ENCODE peak calls at places on chromosomes 6 and 20, in five cellular contexts. M is Right ventricle myocardium superior, A is GDM1, K is body of pancreas, P is EH. L is an unnamed sample.

GRCh38 chr20:14488756-14489479 is 151.5 kb upstream of the FLRT3 start:
- DNase-seq in P (no peak), K (no peak), A (no peak), M (no peak), L (no peak)

GRCh38 chr6:110036408-110037302 is 58.5 kb downstream of the GPR6 start:
- DNase-seq in P (no peak), M (no peak), K (no peak), A (no peak), L (no peak)

GRCh38 chr20:44419131-44419844 is 56.4 kb upstream of the TTPAL start:
- DNase-seq in A (no peak), M (no peak), K (peak), P (no peak), L (no peak)

GRCh38 chr20:62364911-62365736 is 2.0 kb downstream of the LAMA5 start:
- DNase-seq in P (no peak), K (peak), M (peak), A (no peak), L (no peak)

GRCh38 chr6:35034411-35035171 is 106.5 kb downstream of the TCP11 start:
- DNase-seq in P (no peak), M (peak), K (peak), A (no peak), L (no peak)

GRCh38 chr6:13725570-13725969 is 13.9 kb upstream of the RANBP9 start:
- DNase-seq in A (no peak), P (peak), M (no peak), K (peak), L (no peak)

GRCh38 chr20:54123587-54124180 is 50.1 kb downstream of the CYP24A1 start:
- DNase-seq in K (peak), M (no peak), P (peak), A (no peak), L (no peak)

GRCh38 chr6:166488081-166488685 is 98.3 kb downstream of the RAMACL start:
- DNase-seq in P (peak), K (no peak), M (peak), A (peak), L (peak)

GRCh38 chr6:130964808-130965604 is 98.0 kb downstream of the EPB41L2 start:
- DNase-seq in K (no peak), M (no peak), P (no peak), A (no peak), L (no peak)

GRCh38 chr20:51322164-51322707 is 220.3 kb downstream of the NFATC2 start:
- DNase-seq in A (no peak), M (no peak), K (no peak), P (no peak), L (no peak)

GRCh38 chr20:3276400-3277015 is 37.5 kb upstream of the SLC4A11 start:
- DNase-seq in K (no peak), M (no peak), A (no peak), P (peak), L (no peak)

GRCh38 chr6:81909162-81909561 is 156.7 kb upstream of the TENT5A start:
- DNase-seq in M (no peak), A (no peak), P (no peak), K (no peak), L (no peak)

GRCh38 chr20:6718660-6719059 is 48.8 kb upstream of the BMP2 start:
- DNase-seq in A (no peak), P (peak), M (no peak), K (no peak), L (no peak)

GRCh38 chr6:150293019-150293418 is 75.8 kb upstream of the IYD start:
- DNase-seq in P (no peak), A (no peak), K (no peak), M (no peak), L (no peak)

GRCh38 chr6:3484240-3484639 is 27.4 kb upstream of the SLC22A23 start:
- DNase-seq in A (no peak), P (peak), M (no peak), K (no peak), L (no peak)

GRCh38 chr6:13573669-13574110 is 711 bp upstream of the SIRT5 start:
- DNase-seq in M (peak), P (peak), A (no peak), K (peak), L (peak)

GRCh38 chr20:7736336-7736735 is 203.9 kb downstream of the HAO1 start:
- DNase-seq in K (no peak), M (no peak), P (no peak), A (no peak), L (no peak)

GRCh38 chr20:49579195-49579594 is 11.3 kb upstream of the PTGIS start:
- DNase-seq in P (no peak), A (no peak), K (no peak), M (no peak), L (no peak)

GRCh38 chr6:139439278-139439813 is 64.9 kb upstream of the CITED2 start:
- DNase-seq in K (no peak), P (no peak), M (no peak), A (peak), L (no peak)

GRCh38 chr6:4383910-4384637 is 248.7 kb upstream of the ECI2 start:
- DNase-seq in K (no peak), A (no peak), M (no peak), P (no peak), L (no peak)

GRCh38 chr20:973785-974194 is 28.3 kb downstream of the RSPO4 start:
- DNase-seq in A (peak), K (no peak), M (no peak), P (peak), L (peak)

GRCh38 chr20:62539208-62539607 is 63.4 kb upstream of the GATA5 start:
- DNase-seq in K (no peak), P (no peak), A (no peak), M (no peak), L (no peak)

GRCh38 chr6:167679137-167679736 is 147.5 kb upstream of the AFDN start:
- DNase-seq in M (no peak), P (no peak), A (no peak), K (no peak), L (no peak)

GRCh38 chr6:111492499-111492898 is 9.5 kb upstream of the REV3L start:
- DNase-seq in K (no peak), A (no peak), M (no peak), P (no peak), L (no peak)

GRCh38 chr6:35082733-35083403 is 58.3 kb downstream of the TCP11 start:
- DNase-seq in A (no peak), M (peak), P (no peak), K (no peak), L (no peak)

GRCh38 chr6:137488736-137489409 is 5.3 kb downstream of the OLIG3 start:
- DNase-seq in P (no peak), M (no peak), A (no peak), K (no peak), L (no peak)

GRCh38 chr6:158069800-158070195 is 88.1 kb downstream of the SYNJ2 start:
- DNase-seq in M (no peak), A (no peak), K (no peak), P (peak), L (no peak)

GRCh38 chr6:71556141-71556540 is 267.5 kb downstream of the OGFRL1 start:
- DNase-seq in K (no peak), A (no peak), M (no peak), P (no peak), L (no peak)

GRCh38 chr6:130223508-130223907 is 757 bp upstream of the SAMD3 start:
- DNase-seq in A (no peak), P (no peak), M (no peak), K (no peak), L (no peak)

GRCh38 chr6:44851176-44851575 is 463.7 kb downstream of the CDC5L start:
- DNase-seq in M (no peak), P (peak), K (no peak), A (no peak), L (no peak)

GRCh38 chr6:64439274-64439673 is 803.7 kb downstream of the PHF3 start:
- DNase-seq in K (no peak), A (no peak), M (no peak), P (no peak), L (no peak)

GRCh38 chr20:24503352-24503931 is 34.0 kb downstream of the SYNDIG1 start:
- DNase-seq in K (no peak), P (peak), M (peak), A (no peak), L (no peak)

GRCh38 chr6:157800420-157801237 is 22.4 kb upstream of the SNX9 start:
- DNase-seq in A (no peak), M (no peak), K (no peak), P (peak), L (no peak)

GRCh38 chr6:20931093-20931492 is 396.8 kb downstream of the CDKAL1 start:
- DNase-seq in K (no peak), M (no peak), P (no peak), A (no peak), L (no peak)

GRCh38 chr6:35707714-35708407 is 19.1 kb upstream of the FKBP5 start:
- DNase-seq in M (no peak), K (no peak), P (no peak), A (no peak), L (no peak)

L was measured in HL-60.